ENCODE peak calls at places on chromosomes 12 and 14, in ten cellular contexts. Z is endothelial cell of umbilical vein, Y is stomach, N is K562, Q is spleen, F is Panc1, W is suprapubic skin, G is transverse colon, L is sigmoid colon, M is HL-60. U is an unnamed sample.

GRCh38 chr12:102528111-102528510 is 47.7 kb upstream of the IGF1 start:
- DNase-seq in Z (no peak), Y (no peak), N (no peak), Q (no peak), F (no peak), W (no peak), G (no peak), L (no peak), M (no peak), U (no peak)

GRCh38 chr12:4216542-4216927 is 57.0 kb upstream of the CCND2 start:
- DNase-seq in Z (no peak), Y (no peak), N (no peak), Q (no peak), F (no peak), W (no peak), G (no peak), L (no peak), M (no peak), U (no peak)

GRCh38 chr14:90677484-90678045 is 138.7 kb downstream of the TTC7B start:
- DNase-seq in Z (peak; percentile 75), Y (no peak), N (no peak), Q (no peak), F (no peak), W (no peak), G (no peak), L (no peak), M (no peak), U (no peak)

GRCh38 chr14:95062220-95062619 is 95.1 kb downstream of the DICER1 start:
- DNase-seq in Z (no peak), Y (no peak), N (no peak), Q (no peak), F (no peak), W (no peak), G (no peak), L (peak; percentile 27), M (no peak), U (no peak)

GRCh38 chr14:54856152-54856551 is 46.5 kb downstream of the GCH1 start:
- DNase-seq in Z (no peak), Y (no peak), N (no peak), Q (no peak), F (no peak), W (no peak), G (no peak), L (no peak), M (no peak), U (no peak)

GRCh38 chr12:63826002-63826585 is 18.4 kb upstream of the SRGAP1 start:
- DNase-seq in Z (peak; percentile 66), Y (no peak), N (peak; percentile 29), Q (no peak), F (no peak), W (no peak), G (no peak), L (no peak), M (peak; percentile 26), U (no peak)

GRCh38 chr12:109759595-109759994 is 46.0 kb downstream of the FAM222A start:
- DNase-seq in Z (no peak), Y (no peak), N (no peak), Q (peak; percentile 49), F (no peak), W (no peak), G (peak; percentile 6), L (peak; percentile 62), M (no peak), U (no peak)

GRCh38 chr14:39447155-39447554 is 14.9 kb upstream of the FBXO33 start:
- DNase-seq in Z (no peak), Y (no peak), N (no peak), Q (no peak), F (no peak), W (no peak), G (no peak), L (no peak), M (no peak), U (no peak)

GRCh38 chr12:25421651-25422150 is 131.4 kb downstream of the LMNTD1 start:
- DNase-seq in Z (no peak), Y (no peak), N (no peak), Q (no peak), F (no peak), W (no peak), G (no peak), L (no peak), M (no peak), U (no peak)

GRCh38 chr12:25424186-25424854 is 128.8 kb downstream of the LMNTD1 start:
- DNase-seq in Z (no peak), Y (no peak), N (no peak), Q (no peak), F (no peak), W (no peak), G (no peak), L (no peak), M (no peak), U (no peak)

GRCh38 chr12:25420116-25420515 is 133.0 kb downstream of the LMNTD1 start:
- DNase-seq in Z (no peak), Y (no peak), N (no peak), Q (no peak), F (no peak), W (no peak), G (no peak), L (no peak), M (no peak), U (no peak)

GRCh38 chr12:25423355-25423754 is 129.7 kb downstream of the LMNTD1 start:
- DNase-seq in Z (no peak), Y (peak; percentile 31), N (no peak), Q (no peak), F (no peak), W (no peak), G (peak; percentile 52), L (no peak), M (no peak), U (no peak)

DNA sequence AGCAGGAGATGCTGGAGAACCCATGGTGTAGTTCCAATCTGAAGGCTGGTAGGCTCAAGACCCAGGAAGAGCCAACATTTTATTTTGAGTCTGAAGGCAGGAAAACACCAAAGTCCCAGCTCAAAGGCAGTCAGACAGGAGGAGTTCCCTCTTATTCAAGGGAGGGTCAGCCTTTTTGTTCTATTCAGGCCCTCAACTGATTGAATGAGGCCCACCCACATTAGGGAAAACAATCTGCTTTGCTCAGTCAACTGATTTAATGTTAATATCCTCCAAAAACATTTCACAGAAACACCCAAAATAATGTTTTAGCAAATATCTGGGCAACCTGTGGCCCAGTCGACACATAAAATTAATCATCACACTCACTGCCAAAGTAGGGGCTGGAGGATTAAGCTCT is 130.8 kb downstream of the LMNTD1 start:
- DNase-seq in Z (no peak), Y (no peak), N (no peak), Q (no peak), F (no peak), W (no peak), G (no peak), L (no peak), M (no peak), U (no peak)
- TF ChIP-seq POLR2AphosphoS5 in Z (no peak), Y (no peak), N (no peak), Q (no peak), F (no peak), W (no peak), G (no peak), L (no peak), M (no peak), U (no peak)

DNA sequence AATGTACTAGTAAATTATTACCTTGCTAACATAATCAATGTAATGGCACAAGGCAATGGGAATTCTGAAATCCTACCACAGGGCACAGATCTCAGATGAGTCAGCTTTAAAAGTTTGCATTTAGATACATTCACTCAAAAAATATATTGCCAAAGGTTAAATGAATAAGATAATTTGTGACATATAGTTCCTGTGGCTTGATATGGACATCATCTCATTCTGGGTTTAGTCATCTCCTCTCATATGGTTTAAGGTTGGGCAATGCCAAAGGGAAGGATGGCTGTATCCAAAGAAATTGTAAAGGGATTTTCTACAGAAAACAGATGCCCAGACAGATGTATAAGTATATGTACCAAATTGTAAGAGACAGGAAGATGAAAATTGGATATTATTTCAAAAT is 1065.0 kb downstream of the LRFN5 start:
- DNase-seq in Z (no peak), Y (no peak), N (no peak), Q (no peak), F (no peak), W (no peak), G (no peak), L (no peak), M (no peak), U (no peak)
- TF ChIP-seq POLR2AphosphoS5 in Z (no peak), Y (no peak), N (no peak), Q (no peak), F (no peak), W (no peak), G (no peak), L (no peak), M (no peak), U (no peak)

DNA sequence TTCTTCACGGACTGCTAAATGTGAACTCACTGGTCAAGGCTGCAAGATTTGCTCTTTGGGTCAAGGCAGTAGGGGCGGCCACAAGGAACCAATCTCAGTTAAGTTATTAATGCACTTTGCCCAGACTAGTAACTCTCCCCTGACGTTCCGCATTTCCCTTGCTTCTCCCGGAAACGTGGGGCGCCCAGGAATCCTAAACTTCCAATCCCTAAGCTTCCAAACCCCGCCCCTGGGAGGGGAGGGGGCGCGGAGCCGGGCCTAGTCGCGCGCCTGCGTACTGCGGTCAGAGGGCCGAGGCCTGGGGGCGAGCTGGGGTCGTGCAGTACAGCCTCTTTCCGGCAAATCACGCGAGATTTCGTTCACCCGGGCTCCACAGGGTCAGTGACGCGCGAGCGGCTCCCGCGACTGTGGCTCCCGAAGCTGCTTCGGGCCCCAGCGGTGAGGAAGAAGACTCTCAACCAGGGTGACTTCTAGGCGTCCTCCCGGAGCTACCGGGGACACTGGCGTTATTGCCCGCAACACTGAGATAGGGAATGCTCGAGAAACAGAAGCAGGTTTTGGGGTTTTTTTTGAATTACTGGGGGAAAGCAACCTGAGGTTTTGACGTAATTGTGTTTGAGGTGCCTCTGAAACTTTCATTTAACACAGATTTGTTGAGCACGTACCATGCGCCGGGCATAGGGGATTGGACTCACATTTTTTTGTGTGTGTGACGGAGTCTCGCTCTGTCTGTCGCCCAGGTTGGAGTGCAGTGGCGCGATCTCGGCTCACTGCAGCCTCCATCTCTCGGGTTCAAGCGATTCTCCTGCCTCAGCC is at the start of gene PTGR2:
- DNase-seq in Z (peak; percentile 97), Y (peak; percentile 94), N (peak; percentile 92), Q (peak; percentile 96), F (peak; percentile 81), W (peak; percentile 98), G (peak; percentile 96), L (peak; percentile 98), M (peak; percentile 77), U (peak; percentile 89)
- TF ChIP-seq POLR2AphosphoS5 in Z (peak; percentile 73), Y (peak; percentile 84), N (peak; percentile 73), Q (peak; percentile 95), F (peak; percentile 70), W (no peak), G (peak; percentile 93), L (peak; percentile 91), M (peak; percentile 34), U (peak; percentile 93)

DNA sequence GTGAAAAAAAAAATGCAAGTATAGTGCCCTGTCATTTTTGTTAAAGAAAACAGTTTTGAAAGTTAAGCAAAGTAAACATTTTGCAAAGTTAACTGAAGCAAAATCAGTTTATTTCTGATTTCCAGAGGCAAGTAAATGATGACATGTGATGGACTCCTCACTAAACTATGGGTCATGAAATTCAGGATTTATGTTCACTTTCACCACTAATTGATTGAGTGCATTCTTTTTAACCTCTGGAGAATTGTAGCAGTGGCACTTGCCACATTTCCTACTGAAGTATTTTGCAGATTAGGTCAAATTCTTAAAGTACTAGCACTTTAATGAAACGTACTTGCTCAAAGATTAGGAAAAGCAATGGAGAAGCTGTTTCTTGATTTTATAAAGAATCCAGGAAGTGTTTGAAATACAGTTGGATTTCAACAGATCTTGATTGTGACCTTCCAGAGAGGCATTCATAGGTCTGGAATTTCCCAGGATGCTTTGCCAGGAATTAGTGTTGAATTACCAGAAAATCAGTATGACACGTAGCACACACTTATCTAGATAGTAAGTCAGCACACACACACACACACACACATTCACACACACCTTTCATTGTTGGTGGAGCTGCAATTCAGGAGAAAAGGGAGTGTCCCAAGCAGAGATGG is 162.6 kb downstream of the MYRFL start:
- DNase-seq in Z (peak; percentile 93), Y (no peak), N (no peak), Q (no peak), F (no peak), W (no peak), G (peak; percentile 64), L (no peak), M (no peak), U (peak; percentile 5)
- TF ChIP-seq POLR2AphosphoS5 in Z (no peak), Y (peak; percentile 66), N (no peak), Q (no peak), F (no peak), W (peak; percentile 64), G (peak; percentile 51), L (peak; percentile 58), M (no peak), U (peak; percentile 12)